ENCODE peak calls at places on chromosomes 6 and 20, in seven cellular contexts. N, L, X, B, F, T and H are unnamed samples.

GRCh38 chr6:87701676-87702588 is at the start of gene AKIRIN2:
- DNase-seq in N (peak; percentile 91), L (peak; percentile 96), X (peak; percentile 100), B (peak; percentile 98), F (peak; percentile 100), T (peak; percentile 87), H (peak; percentile 91)

GRCh38 chr6:98054453-98054852 is 771.4 kb upstream of the MMS22L start:
- DNase-seq in N (no peak), L (no peak), X (peak; percentile 18), B (no peak), F (no peak), T (no peak), H (no peak)

GRCh38 chr6:108661430-108661829 is 100.7 kb downstream of the FOXO3 start:
- DNase-seq in N (no peak), L (no peak), X (peak; percentile 15), B (no peak), F (peak; percentile 78), T (no peak), H (no peak)

GRCh38 chr6:138833819-138834539 is 38.1 kb downstream of the ECT2L start:
- DNase-seq in N (no peak), L (peak; percentile 14), X (no peak), B (no peak), F (no peak), T (no peak), H (no peak)

GRCh38 chr20:3162080-3162611 is 2.5 kb upstream of the FASTKD5 start:
- DNase-seq in N (no peak), L (no peak), X (no peak), B (no peak), F (no peak), T (peak; percentile 94), H (peak; percentile 67)

GRCh38 chr20:732727-733126 is 35.6 kb downstream of the SLC52A3 start:
- DNase-seq in N (no peak), L (no peak), X (no peak), B (peak; percentile 7), F (no peak), T (no peak), H (no peak)

GRCh38 chr6:20542927-20543602 is 8.8 kb downstream of the CDKAL1 start:
- DNase-seq in N (no peak), L (no peak), X (no peak), B (no peak), F (peak; percentile 86), T (peak; percentile 24), H (no peak)

GRCh38 chr6:81384921-81385320 is 367.6 kb downstream of the TENT5A start:
- DNase-seq in N (no peak), L (no peak), X (no peak), B (no peak), F (no peak), T (no peak), H (no peak)

GRCh38 chr6:148085651-148086321 is 256.9 kb upstream of the SASH1 start:
- DNase-seq in N (no peak), L (no peak), X (no peak), B (no peak), F (peak; percentile 61), T (no peak), H (no peak)

GRCh38 chr20:38155811-38156210 is 9.3 kb downstream of the TGM2 start:
- DNase-seq in N (no peak), L (no peak), X (no peak), B (no peak), F (no peak), T (no peak), H (no peak)

GRCh38 chr6:128803911-128804310 is 79.0 kb upstream of the LAMA2 start:
- DNase-seq in N (no peak), L (no peak), X (no peak), B (no peak), F (peak; percentile 41), T (peak; percentile 5), H (no peak)

GRCh38 chr6:70369332-70369950 is 43.9 kb upstream of the FAM135A start:
- DNase-seq in N (peak; percentile 47), L (peak; percentile 5), X (peak; percentile 74), B (peak; percentile 85), F (peak; percentile 78), T (peak; percentile 57), H (no peak)

GRCh38 chr6:157194643-157195042 is 128.7 kb downstream of the TMEM242 start:
- DNase-seq in N (no peak), L (no peak), X (peak; percentile 28), B (no peak), F (peak; percentile 19), T (no peak), H (no peak)

GRCh38 chr20:33474097-33474846 is 15.6 kb upstream of the CBFA2T2 start:
- DNase-seq in N (no peak), L (no peak), X (peak; percentile 52), B (no peak), F (no peak), T (peak; percentile 87), H (no peak)

GRCh38 chr20:11376998-11377397 is 540.7 kb upstream of the BTBD3 start:
- DNase-seq in N (no peak), L (no peak), X (no peak), B (no peak), F (no peak), T (no peak), H (no peak)

GRCh38 chr6:15131234-15132195 is 114.4 kb upstream of the JARID2 start:
- DNase-seq in N (no peak), L (no peak), X (no peak), B (no peak), F (no peak), T (no peak), H (no peak)

GRCh38 chr6:111922454-111923297 is 49.4 kb upstream of the FYN start:
- DNase-seq in N (no peak), L (no peak), X (peak; percentile 84), B (no peak), F (peak; percentile 75), T (no peak), H (no peak)

GRCh38 chr20:35663813-35664543 is 722 bp downstream of the CPNE1 start:
- DNase-seq in N (peak; percentile 27), L (no peak), X (peak; percentile 77), B (peak; percentile 91), F (peak; percentile 53), T (peak; percentile 35), H (no peak)

GRCh38 chr20:53828673-53829085 is 235.0 kb upstream of the ZNF217 start:
- DNase-seq in N (no peak), L (no peak), X (peak; percentile 76), B (no peak), F (peak; percentile 87), T (peak; percentile 11), H (no peak)

GRCh38 chr6:161161889-161162624 is 111.8 kb downstream of the AGPAT4 start:
- DNase-seq in N (no peak), L (no peak), X (no peak), B (no peak), F (peak; percentile 67), T (no peak), H (no peak)

GRCh38 chr6:21831531-21832291 is 238.2 kb downstream of the SOX4 start:
- DNase-seq in N (no peak), L (no peak), X (no peak), B (no peak), F (peak; percentile 77), T (no peak), H (no peak)

GRCh38 chr20:3042621-3043020 is 801 bp upstream of the GNRH2 start:
- DNase-seq in N (no peak), L (no peak), X (no peak), B (peak; percentile 45), F (no peak), T (peak; percentile 96), H (no peak)

GRCh38 chr6:134198093-134198492 is 119.8 kb downstream of the SGK1 start:
- DNase-seq in N (no peak), L (no peak), X (no peak), B (no peak), F (no peak), T (no peak), H (no peak)

GRCh38 chr6:112690497-112691202 is 343.5 kb downstream of the RFPL4B start:
- DNase-seq in N (no peak), L (no peak), X (no peak), B (no peak), F (peak; percentile 57), T (no peak), H (no peak)

GRCh38 chr6:82917346-82918064 is 148.1 kb downstream of the UBE3D start:
- DNase-seq in N (no peak), L (no peak), X (no peak), B (no peak), F (no peak), T (no peak), H (no peak)

GRCh38 chr6:34260576-34261267 is 11.9 kb upstream of the SMIM29 start:
- DNase-seq in N (no peak), L (no peak), X (no peak), B (peak; percentile 16), F (no peak), T (no peak), H (no peak)

GRCh38 chr20:22954661-22955060 is 80.5 kb upstream of the SSTR4 start:
- DNase-seq in N (no peak), L (no peak), X (no peak), B (no peak), F (no peak), T (no peak), H (no peak)

GRCh38 chr20:23235173-23236027 is 115.2 kb upstream of the NXT1 start:
- DNase-seq in N (no peak), L (no peak), X (peak; percentile 86), B (peak; percentile 89), F (peak; percentile 58), T (peak; percentile 87), H (no peak)

GRCh38 chr6:149209879-149210278 is 107.6 kb upstream of the TAB2 start:
- DNase-seq in N (no peak), L (no peak), X (no peak), B (no peak), F (no peak), T (no peak), H (no peak)

GRCh38 chr20:44209691-44210421 is 715 bp downstream of the OSER1 start:
- DNase-seq in N (no peak), L (no peak), X (peak; percentile 72), B (no peak), F (peak; percentile 61), T (no peak), H (no peak)

GRCh38 chr6:149990109-149990671 is 26.4 kb downstream of the ULBP1 start:
- DNase-seq in N (no peak), L (no peak), X (no peak), B (no peak), F (peak; percentile 11), T (no peak), H (no peak)

GRCh38 chr20:38193586-38194105 is 28.6 kb upstream of the TGM2 start:
- DNase-seq in N (no peak), L (no peak), X (no peak), B (no peak), F (no peak), T (no peak), H (no peak)

GRCh38 chr6:110054664-110055386 is 76.7 kb downstream of the GPR6 start:
- DNase-seq in N (no peak), L (no peak), X (no peak), B (no peak), F (no peak), T (peak; percentile 10), H (no peak)

GRCh38 chr6:34476462-34476861 is 10.6 kb downstream of the PACSIN1 start:
- DNase-seq in N (no peak), L (no peak), X (no peak), B (peak; percentile 57), F (no peak), T (peak; percentile 25), H (no peak)